ENCODE peak calls at places on chromosomes 5 and 9, in nine cellular contexts. N is sigmoid colon, R is HCT116, K is breast epithelium, S is HepG2, L is transverse colon, Z is GM12891, W is spleen, H is prostate gland. Y is an unnamed sample.

GRCh38 chr9:79684711-79685575 is 113.2 kb downstream of the TLE4 start:
- DNase-seq in N (no peak), R (no peak), K (no peak), S (no peak), L (no peak), Z (no peak), W (no peak), H (no peak), Y (no peak)

GRCh38 chr9:37466037-37466709 is 923 bp upstream of the ZBTB5 start:
- DNase-seq in N (peak), R (peak), K (peak), S (peak), L (peak), Z (peak), W (peak), H (peak), Y (peak)

GRCh38 chr5:148145916-148146315 is 22.4 kb upstream of the SPINK14 start:
- DNase-seq in N (no peak), R (no peak), K (peak), S (peak), L (peak), Z (no peak), W (no peak), H (peak), Y (no peak)

GRCh38 chr9:126558051-126558665 is 55.6 kb upstream of the LMX1B start:
- DNase-seq in N (peak), R (peak), K (peak), S (peak), L (peak), Z (peak), W (peak), H (peak), Y (peak)

GRCh38 chr5:42828661-42829060 is 17.0 kb upstream of the SELENOP start:
- DNase-seq in N (no peak), R (no peak), K (no peak), S (no peak), L (no peak), Z (no peak), W (no peak), H (no peak), Y (no peak)

GRCh38 chr9:76456202-76456926 is 2.6 kb upstream of the GCNT1 start:
- DNase-seq in N (no peak), R (no peak), K (no peak), S (peak), L (peak), Z (no peak), W (peak), H (peak), Y (peak)

GRCh38 chr5:56211298-56211865 is 21.7 kb downstream of the ANKRD55 start:
- DNase-seq in N (peak), R (peak), K (peak), S (peak), L (no peak), Z (no peak), W (no peak), H (no peak), Y (no peak)

GRCh38 chr9:81861644-81862043 is 66.6 kb upstream of the SPATA31D4 start:
- DNase-seq in N (no peak), R (no peak), K (no peak), S (no peak), L (no peak), Z (no peak), W (no peak), H (no peak), Y (no peak)

GRCh38 chr5:96823900-96824351 is 16.2 kb upstream of the ERAP1 start:
- DNase-seq in N (no peak), R (no peak), K (peak), S (peak), L (no peak), Z (no peak), W (no peak), H (peak), Y (no peak)

GRCh38 chr5:76082790-76083554 is at the start of gene SV2C:
- DNase-seq in N (no peak), R (no peak), K (no peak), S (no peak), L (peak), Z (peak), W (peak), H (no peak), Y (peak)

GRCh38 chr9:93254806-93255519 is 71.0 kb downstream of the WNK2 start:
- DNase-seq in N (peak), R (no peak), K (no peak), S (no peak), L (peak), Z (no peak), W (peak), H (no peak), Y (no peak)

GRCh38 chr9:33429256-33430080 is 17.9 kb downstream of the AQP3 start:
- DNase-seq in N (no peak), R (no peak), K (no peak), S (no peak), L (no peak), Z (no peak), W (no peak), H (no peak), Y (no peak)

GRCh38 chr5:156473271-156473935 is 146.4 kb downstream of the SGCD start:
- DNase-seq in N (no peak), R (no peak), K (no peak), S (no peak), L (no peak), Z (no peak), W (no peak), H (no peak), Y (no peak)
- TF ChIP-seq POLR2AphosphoS5 in N (no peak), R (no peak), K (no peak), S (no peak), L (no peak), Z (no peak), W (no peak), H (no peak), Y (no peak)

DNA sequence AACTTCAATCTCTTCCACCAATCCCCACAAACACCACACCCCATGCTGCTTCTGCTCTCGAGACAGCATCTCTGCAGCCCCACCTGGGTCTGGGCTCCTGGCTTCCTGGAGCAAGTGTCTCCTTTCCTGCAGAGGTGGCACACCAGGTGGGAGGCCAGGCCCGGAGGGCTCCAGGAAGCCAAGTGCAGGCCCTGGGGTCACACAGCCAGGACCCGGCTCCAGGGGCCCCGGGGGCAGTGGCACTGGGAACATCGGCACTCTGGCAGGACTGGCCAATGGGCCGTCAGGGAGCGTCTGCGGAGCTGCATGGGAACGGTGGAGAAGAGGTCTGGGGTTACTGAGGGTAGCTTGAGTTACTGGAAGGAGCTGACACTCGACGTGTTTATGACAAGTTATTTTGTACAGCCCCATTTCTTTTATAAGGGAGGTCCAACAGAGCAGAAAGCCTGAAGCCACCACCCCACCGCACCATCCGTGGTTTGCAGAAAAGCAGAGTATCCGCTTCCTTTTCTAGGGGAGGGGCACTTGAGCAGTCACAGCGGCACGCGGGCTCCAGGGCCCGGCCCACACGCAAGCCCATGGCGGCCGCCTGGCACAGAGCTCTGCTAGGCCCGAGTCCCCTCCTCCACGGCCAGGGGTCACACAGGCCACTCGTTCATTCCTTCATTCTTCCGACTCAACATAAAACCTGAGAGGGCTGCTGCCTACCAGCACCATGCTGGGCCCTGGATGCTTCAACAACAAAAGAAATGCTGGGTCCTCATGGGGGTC is 14.6 kb upstream of the INPP5E start:
- DNase-seq in N (no peak), R (no peak), K (no peak), S (no peak), L (no peak), Z (no peak), W (no peak), H (no peak), Y (no peak)
- TF ChIP-seq POLR2A in N (no peak), R (no peak), K (no peak), S (no peak), L (no peak), Z (no peak), W (no peak), H (no peak), Y (no peak)

DNA sequence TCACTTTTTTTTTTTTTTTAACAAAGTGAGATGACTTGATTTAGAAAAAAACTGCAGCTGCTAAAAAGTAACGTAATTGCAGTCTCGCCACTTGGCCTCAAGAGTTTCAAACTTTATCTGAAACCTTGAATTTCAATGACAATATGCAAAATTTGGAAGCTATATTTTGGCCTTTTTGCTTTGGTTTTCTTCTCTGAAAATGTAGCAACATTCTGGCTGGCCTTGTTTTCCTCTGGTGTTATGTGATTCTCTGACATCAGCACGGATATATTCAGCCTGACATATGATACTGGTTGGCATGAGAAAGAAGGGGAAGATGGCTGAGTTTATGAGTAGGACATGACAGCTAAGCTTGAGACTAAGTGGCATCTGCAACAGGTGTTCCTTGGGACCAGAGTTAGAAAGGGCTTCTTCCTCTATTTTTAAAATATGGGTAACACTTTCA is 136.5 kb downstream of the MEF2C start:
- DNase-seq in N (no peak), R (no peak), K (no peak), S (no peak), L (no peak), Z (no peak), W (no peak), H (no peak), Y (no peak)
- TF ChIP-seq POLR2AphosphoS5 in N (no peak), R (no peak), K (no peak), S (no peak), L (no peak), Z (no peak), W (no peak), H (no peak), Y (no peak)

GRCh38 chr5:115625579-115626443 is at the start of gene TMED7:
- DNase-seq in N (peak), R (peak), K (peak), S (peak), L (peak), Z (peak), W (peak), H (peak), Y (peak)
- TF ChIP-seq POLR2A in N (peak), R (peak), K (peak), S (peak), L (peak), Z (peak), W (peak), H (peak), Y (peak)